ENCODE peak calls at places on chromosome 17, in ten cellular contexts. W, O, V, T, X, H, L, M, P and N are unnamed samples.

GRCh38 chr17:6496116-6496481 is 51.8 kb downstream of the PIMREG start:
- DNase-seq in W (no peak), O (no peak), V (peak), T (no peak), X (no peak), H (no peak), L (peak), M (peak), P (no peak), N (no peak)

GRCh38 chr17:44353656-44354331 is 8.7 kb downstream of the GRN start:
- DNase-seq in W (no peak), O (no peak), V (no peak), T (peak), X (no peak), H (no peak), L (no peak), M (no peak), P (no peak), N (peak)

GRCh38 chr17:63945851-63946439 is 13.8 kb upstream of the CD79B start:
- DNase-seq in W (no peak), O (no peak), V (no peak), T (no peak), X (no peak), H (no peak), L (no peak), M (peak), P (no peak), N (no peak)

GRCh38 chr17:69711504-69711903 is 297.0 kb downstream of the MAP2K6 start:
- DNase-seq in W (no peak), O (no peak), V (no peak), T (no peak), X (peak), H (no peak), L (no peak), M (no peak), P (no peak), N (no peak)

GRCh38 chr17:5121186-5121841 is 5.5 kb downstream of the USP6 start:
- DNase-seq in W (peak), O (no peak), V (no peak), T (no peak), X (no peak), H (no peak), L (peak), M (no peak), P (no peak), N (no peak)

GRCh38 chr17:15488557-15488956 is 21.1 kb upstream of the CDRT4 start:
- DNase-seq in W (no peak), O (no peak), V (no peak), T (no peak), X (no peak), H (no peak), L (no peak), M (no peak), P (no peak), N (no peak)

GRCh38 chr17:72126575-72127486 is 6.0 kb downstream of the SOX9 start:
- DNase-seq in W (no peak), O (peak), V (peak), T (peak), X (peak), H (peak), L (no peak), M (no peak), P (peak), N (no peak)

GRCh38 chr17:322006-322780 is 30.4 kb downstream of the RPH3AL start:
- DNase-seq in W (no peak), O (no peak), V (no peak), T (no peak), X (no peak), H (no peak), L (no peak), M (no peak), P (no peak), N (no peak)

GRCh38 chr17:79791354-79792123 is 5.3 kb downstream of the CBX8 start:
- DNase-seq in W (no peak), O (no peak), V (no peak), T (no peak), X (no peak), H (no peak), L (no peak), M (no peak), P (no peak), N (no peak)

GRCh38 chr17:64938925-64939474 is 19.7 kb upstream of the LRRC37A3 start:
- DNase-seq in W (peak), O (peak), V (peak), T (peak), X (no peak), H (peak), L (peak), M (peak), P (peak), N (peak)

GRCh38 chr17:37246085-37246484 is 129.7 kb upstream of the C17orf78 start:
- DNase-seq in W (no peak), O (no peak), V (no peak), T (no peak), X (no peak), H (no peak), L (no peak), M (no peak), P (no peak), N (no peak)

GRCh38 chr17:45692661-45693060 is 91.5 kb upstream of the CRHR1 start:
- DNase-seq in W (no peak), O (no peak), V (no peak), T (no peak), X (no peak), H (no peak), L (no peak), M (no peak), P (no peak), N (no peak)

GRCh38 chr17:70089513-70090148 is 14.6 kb downstream of the KCNJ16 start:
- DNase-seq in W (no peak), O (no peak), V (no peak), T (peak), X (no peak), H (no peak), L (no peak), M (no peak), P (peak), N (no peak)

GRCh38 chr17:73589096-73589980 is 54.9 kb downstream of the SDK2 start:
- DNase-seq in W (no peak), O (no peak), V (no peak), T (no peak), X (no peak), H (no peak), L (no peak), M (peak), P (no peak), N (no peak)

GRCh38 chr17:36617773-36618172 is 16.4 kb downstream of the MRM1 start:
- DNase-seq in W (no peak), O (no peak), V (no peak), T (no peak), X (no peak), H (no peak), L (no peak), M (no peak), P (no peak), N (no peak)

GRCh38 chr17:19766421-19767270 is 18.5 kb upstream of the ALDH3A1 start:
- DNase-seq in W (peak), O (peak), V (peak), T (peak), X (peak), H (peak), L (peak), M (peak), P (peak), N (peak)

GRCh38 chr17:19706791-19707727 is 9.3 kb downstream of the SLC47A2 start:
- DNase-seq in W (no peak), O (no peak), V (no peak), T (no peak), X (no peak), H (no peak), L (no peak), M (no peak), P (peak), N (no peak)

GRCh38 chr17:76720211-76720610 is 6.2 kb downstream of the JMJD6 start:
- DNase-seq in W (no peak), O (no peak), V (no peak), T (no peak), X (no peak), H (no peak), L (no peak), M (no peak), P (no peak), N (no peak)

GRCh38 chr17:35295686-35296085 is 52.8 kb downstream of the SLFN5 start:
- DNase-seq in W (no peak), O (no peak), V (no peak), T (no peak), X (no peak), H (no peak), L (no peak), M (no peak), P (no peak), N (no peak)

GRCh38 chr17:35089846-35090193 is 26.3 kb upstream of the RFFL start:
- DNase-seq in W (no peak), O (peak), V (no peak), T (peak), X (peak), H (peak), L (peak), M (no peak), P (no peak), N (no peak)

DNA sequence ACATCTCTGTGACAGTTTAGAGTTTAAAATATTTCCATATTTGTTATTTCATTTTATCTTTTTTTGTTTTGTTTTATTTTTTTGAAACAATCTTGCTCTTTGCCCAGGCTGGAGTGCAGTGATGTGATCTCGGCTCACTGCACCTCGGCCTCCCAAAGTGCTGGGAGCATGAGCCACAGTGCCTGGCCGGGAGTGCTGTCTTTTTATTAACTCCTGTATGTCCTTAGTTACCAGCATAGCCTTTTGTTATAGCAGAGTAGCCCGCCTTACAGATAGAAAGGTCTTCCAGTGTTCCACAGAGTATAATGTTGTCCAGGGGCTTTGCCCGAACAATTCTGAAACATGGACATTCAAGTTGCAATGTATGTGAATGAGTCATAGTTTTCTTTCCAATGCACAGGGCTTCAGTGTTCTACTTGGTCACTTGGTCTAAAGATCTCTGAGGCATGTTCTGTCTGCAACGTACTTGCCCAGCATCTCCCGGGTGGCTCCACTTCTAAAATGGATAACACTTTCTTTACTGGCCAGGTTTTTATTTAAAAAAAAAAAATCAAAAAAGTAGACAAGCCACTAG is 125.6 kb downstream of the KCNJ18 start:
- DNase-seq in W (no peak), O (no peak), V (no peak), T (no peak), X (no peak), H (no peak), L (no peak), M (no peak), P (no peak), N (no peak)
- H3K4me3 ChIP-seq in W (no peak), O (no peak), V (no peak), T (no peak), X (no peak), H (no peak), L (no peak), M (no peak), P (no peak), N (no peak)

GRCh38 chr17:48162305-48162934 is 54.9 kb downstream of the SNX11 start:
- DNase-seq in W (no peak), O (peak), V (no peak), T (no peak), X (no peak), H (no peak), L (no peak), M (no peak), P (no peak), N (no peak)

GRCh38 chr17:48160177-48160967 is 52.8 kb downstream of the SNX11 start:
- DNase-seq in W (no peak), O (no peak), V (no peak), T (peak), X (no peak), H (no peak), L (peak), M (no peak), P (peak), N (no peak)

GRCh38 chr17:48161127-48161905 is 53.8 kb downstream of the SNX11 start:
- DNase-seq in W (no peak), O (no peak), V (no peak), T (no peak), X (no peak), H (no peak), L (no peak), M (no peak), P (no peak), N (no peak)

GRCh38 chr17:48163809-48164208 is 56.2 kb downstream of the SNX11 start:
- DNase-seq in W (no peak), O (no peak), V (no peak), T (no peak), X (no peak), H (no peak), L (no peak), M (no peak), P (no peak), N (no peak)

GRCh38 chr17:48162946-48163506 is 55.5 kb downstream of the SNX11 start:
- DNase-seq in W (no peak), O (peak), V (peak), T (peak), X (peak), H (no peak), L (peak), M (no peak), P (peak), N (no peak)
- H3K27ac ChIP-seq in W (no peak), O (peak), V (no peak), T (peak), X (no peak), H (no peak), L (peak), M (no peak), P (peak), N (no peak)

GRCh38 chr17:50642071-50642721 is 7.5 kb downstream of the ABCC3 start:
- DNase-seq in W (no peak), O (no peak), V (no peak), T (no peak), X (no peak), H (no peak), L (no peak), M (no peak), P (no peak), N (no peak)
- TF ChIP-seq CTCF in W (no peak), O (no peak), V (no peak), T (no peak), X (no peak), H (no peak), L (no peak), M (no peak), P (no peak), N (no peak)

GRCh38 chr17:68491864-68492263 is 20.4 kb upstream of the PRKAR1A start:
- DNase-seq in W (no peak), O (no peak), V (no peak), T (no peak), X (no peak), H (no peak), L (no peak), M (no peak), P (peak), N (peak)
- H3K4me3 ChIP-seq in W (no peak), O (no peak), V (no peak), T (no peak), X (no peak), H (no peak), L (no peak), M (peak), P (no peak), N (peak)

GRCh38 chr17:12627776-12628491 is 37.8 kb upstream of the MYOCD start:
- DNase-seq in W (no peak), O (peak), V (no peak), T (peak), X (peak), H (peak), L (no peak), M (no peak), P (no peak), N (no peak)
- H3K27ac ChIP-seq in W (no peak), O (peak), V (no peak), T (peak), X (peak), H (peak), L (no peak), M (no peak), P (no peak), N (peak)

DNA sequence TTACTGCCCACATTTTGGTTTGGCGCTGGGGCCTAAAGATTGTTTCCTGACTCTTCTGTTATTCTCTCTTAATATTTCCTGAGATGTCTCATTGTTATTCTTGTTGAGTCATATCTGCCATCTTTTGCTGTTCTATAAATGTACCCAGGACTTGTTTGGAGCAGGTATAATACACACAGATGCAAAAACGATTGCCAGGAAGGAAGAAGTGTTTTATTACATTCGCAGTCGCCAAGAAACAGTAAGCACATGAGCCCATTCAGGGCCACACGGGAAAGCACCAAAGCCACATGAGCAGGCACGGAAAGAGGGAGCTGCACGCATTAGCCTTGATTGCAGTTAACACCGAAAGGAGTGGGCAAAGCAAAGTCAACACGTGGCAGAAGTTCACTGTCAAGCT is 70.2 kb downstream of the ARHGAP44 start:
- DNase-seq in W (no peak), O (no peak), V (no peak), T (no peak), X (peak), H (peak), L (no peak), M (no peak), P (no peak), N (no peak)
- TF ChIP-seq CTCF in W (no peak), O (no peak), V (no peak), T (no peak), X (no peak), H (no peak), L (no peak), M (no peak), P (no peak), N (no peak)

DNA sequence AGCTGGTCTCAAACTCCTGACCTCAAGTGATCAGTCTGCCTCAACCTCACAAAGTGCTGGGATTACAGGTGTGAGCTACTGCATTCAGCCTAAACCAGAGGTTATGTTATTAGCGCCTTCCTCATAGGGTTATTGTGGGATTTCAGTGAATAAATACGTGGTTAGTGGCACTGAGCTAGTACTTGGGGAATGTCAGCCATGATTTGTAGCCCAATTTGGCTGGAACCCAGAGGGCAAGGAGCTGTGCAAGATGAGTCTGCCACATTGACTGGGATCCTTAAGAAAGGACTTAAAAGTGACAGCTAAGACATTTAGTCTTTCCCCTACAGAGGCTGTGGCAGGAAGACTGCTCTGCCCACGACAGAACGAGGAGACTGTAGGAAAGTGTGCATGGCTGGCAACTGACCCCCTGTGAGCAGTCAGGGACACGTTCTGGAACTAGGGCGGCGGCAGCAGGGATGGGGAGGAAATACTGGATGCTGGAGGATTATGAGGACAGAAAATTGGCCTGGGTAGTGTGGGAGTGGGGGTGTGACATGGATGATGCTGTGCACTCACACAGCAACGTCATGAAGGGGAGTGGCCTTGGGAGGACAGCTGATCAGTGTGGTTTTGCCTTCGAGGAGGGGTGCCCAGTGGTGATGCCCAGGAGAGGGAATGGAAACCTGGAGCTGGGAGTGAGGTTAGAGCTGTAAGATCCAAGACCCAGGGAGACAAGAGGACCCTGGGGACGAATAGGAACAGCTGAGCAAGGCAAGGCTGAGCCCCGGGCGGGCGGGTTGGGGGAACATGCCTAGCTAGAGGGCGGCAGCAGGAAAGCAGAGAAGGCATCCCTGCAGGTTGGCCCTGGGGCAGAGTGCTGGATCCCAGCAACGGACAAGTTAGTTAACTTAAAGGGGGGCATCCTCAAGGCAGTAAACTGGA is 14.5 kb downstream of the ATP5PD start:
- DNase-seq in W (peak), O (peak), V (no peak), T (peak), X (peak), H (peak), L (peak), M (no peak), P (peak), N (peak)
- H3K4me3 ChIP-seq in W (peak), O (peak), V (peak), T (peak), X (peak), H (peak), L (no peak), M (no peak), P (no peak), N (peak)

DNA sequence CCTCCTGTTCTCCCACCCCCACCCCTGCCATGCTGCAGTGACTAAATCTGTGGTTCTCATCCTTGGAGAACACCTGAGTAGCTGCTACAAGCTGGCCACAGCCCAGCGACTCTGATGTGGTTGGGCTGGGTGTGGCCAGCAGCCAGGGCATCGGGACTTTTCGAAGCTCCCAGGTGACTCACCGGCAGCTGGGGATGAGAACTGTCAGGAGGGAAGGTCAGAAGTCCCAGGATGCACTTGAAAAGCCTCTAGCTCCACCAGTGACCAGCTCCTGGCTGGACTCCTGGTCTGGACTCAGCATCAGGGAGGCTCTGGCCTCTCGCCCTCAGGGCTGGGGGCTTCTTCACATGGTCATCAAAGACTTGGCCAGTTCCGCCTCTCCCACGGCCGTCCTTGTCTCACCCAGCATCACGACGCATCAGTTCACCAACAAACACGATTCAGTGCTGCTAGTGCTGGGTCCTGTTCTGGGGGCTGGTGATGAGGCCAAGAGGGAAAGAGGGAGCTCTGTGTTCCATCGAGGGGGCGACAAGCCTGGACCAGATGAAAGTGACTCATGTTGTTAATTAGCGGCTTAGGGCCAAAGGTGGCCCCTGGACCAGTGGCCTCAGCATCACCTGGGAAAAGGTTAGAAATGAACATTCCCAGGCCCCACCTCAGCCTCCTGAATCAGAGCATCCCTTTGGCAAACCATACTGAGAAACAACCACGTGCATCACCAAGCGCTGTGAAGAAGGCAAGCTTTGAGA is 3.9 kb upstream of the C17orf99 start:
- DNase-seq in W (no peak), O (peak), V (no peak), T (peak), X (peak), H (peak), L (peak), M (no peak), P (peak), N (no peak)
- H3K27ac ChIP-seq in W (no peak), O (peak), V (no peak), T (no peak), X (no peak), H (no peak), L (no peak), M (no peak), P (peak), N (no peak)